ENCODE peak calls at places on chromosomes 5 and 9, in ten cellular contexts. H is lung; E is GM23248; Y is brain microvascular endothelial cell; V is cardiac muscle cell; Q is IMR-90; W is sigmoid colon; O is fibroblast of lung; N is effector memory CD4-positive, alpha-beta T cell; K is pancreas. Z is an unnamed sample.

GRCh38 chr5:178473858-178474257 is 116.3 kb downstream of the COL23A1 start:
- DNase-seq in H (no peak), E (no peak), Y (no peak), V (no peak), Q (no peak), W (no peak), O (no peak), N (no peak), K (no peak), Z (no peak)

GRCh38 chr5:132277971-132278964 is 15.9 kb upstream of the SLC22A4 start:
- DNase-seq in H (no peak), E (no peak), Y (no peak), V (no peak), Q (no peak), W (peak; percentile 45), O (no peak), N (no peak), K (peak; percentile 29), Z (no peak)

GRCh38 chr9:89304479-89305188 is 6.4 kb upstream of the CKS2 start:
- DNase-seq in H (no peak), E (no peak), Y (no peak), V (peak; percentile 70), Q (no peak), W (no peak), O (no peak), N (no peak), K (no peak), Z (no peak)

GRCh38 chr5:154478224-154478565 is at the start of gene HAND1:
- DNase-seq in H (peak; percentile 49), E (peak; percentile 38), Y (no peak), V (no peak), Q (no peak), W (peak; percentile 98), O (no peak), N (no peak), K (peak; percentile 77), Z (no peak)

GRCh38 chr9:95891067-95891466 is 15.6 kb downstream of the ERCC6L2 start:
- DNase-seq in H (no peak), E (no peak), Y (no peak), V (no peak), Q (no peak), W (no peak), O (no peak), N (no peak), K (no peak), Z (no peak)

GRCh38 chr5:11904270-11904906 is at the start of gene CTNND2:
- DNase-seq in H (peak; percentile 37), E (peak; percentile 30), Y (no peak), V (peak; percentile 5), Q (no peak), W (no peak), O (peak; percentile 77), N (no peak), K (peak; percentile 88), Z (no peak)

GRCh38 chr5:173793677-173794570 is 94.2 kb upstream of the CPEB4 start:
- DNase-seq in H (no peak), E (no peak), Y (no peak), V (no peak), Q (no peak), W (no peak), O (no peak), N (no peak), K (no peak), Z (no peak)

GRCh38 chr9:93223241-93224180 is 39.6 kb downstream of the WNK2 start:
- DNase-seq in H (no peak), E (peak; percentile 82), Y (peak; percentile 41), V (peak; percentile 54), Q (peak; percentile 63), W (no peak), O (peak; percentile 79), N (no peak), K (no peak), Z (peak; percentile 32)

GRCh38 chr9:128688501-128689292 is at the start of gene SET:
- DNase-seq in H (peak; percentile 90), E (peak; percentile 97), Y (peak; percentile 75), V (peak; percentile 98), Q (peak; percentile 90), W (peak; percentile 97), O (peak; percentile 87), N (peak; percentile 87), K (peak; percentile 97), Z (peak; percentile 53)

GRCh38 chr9:130186839-130187522 is 14.8 kb downstream of the NCS1 start:
- DNase-seq in H (peak; percentile 61), E (peak; percentile 89), Y (no peak), V (peak; percentile 48), Q (peak; percentile 55), W (peak; percentile 90), O (peak; percentile 61), N (no peak), K (peak; percentile 71), Z (peak; percentile 37)

GRCh38 chr5:119323630-119324000 is 32.2 kb upstream of the TNFAIP8 start:
- DNase-seq in H (no peak), E (peak; percentile 44), Y (no peak), V (peak; percentile 45), Q (peak; percentile 61), W (no peak), O (peak; percentile 47), N (no peak), K (no peak), Z (no peak)

GRCh38 chr5:106154280-106154716 is 1516.4 kb downstream of the EFNA5 start:
- DNase-seq in H (no peak), E (no peak), Y (no peak), V (no peak), Q (no peak), W (peak; percentile 56), O (no peak), N (no peak), K (peak; percentile 47), Z (no peak)

GRCh38 chr5:58208674-58209073 is 251.2 kb downstream of the PLK2 start:
- DNase-seq in H (no peak), E (no peak), Y (no peak), V (no peak), Q (no peak), W (no peak), O (no peak), N (no peak), K (no peak), Z (no peak)

GRCh38 chr5:55232194-55232984 is 1.0 kb downstream of the CCNO start:
- DNase-seq in H (no peak), E (peak; percentile 59), Y (no peak), V (peak; percentile 9), Q (no peak), W (no peak), O (peak; percentile 13), N (no peak), K (peak; percentile 83), Z (no peak)

GRCh38 chr5:69451941-69452652 is 37.2 kb downstream of the MARVELD2 start:
- DNase-seq in H (no peak), E (no peak), Y (no peak), V (no peak), Q (no peak), W (no peak), O (no peak), N (no peak), K (no peak), Z (no peak)

GRCh38 chr5:141811287-141812155 is 66.7 kb downstream of the PCDH1 start:
- DNase-seq in H (no peak), E (peak; percentile 36), Y (no peak), V (no peak), Q (no peak), W (no peak), O (no peak), N (peak; percentile 3), K (peak; percentile 57), Z (no peak)
- H3K36me3 ChIP-seq in H (no peaks in the 10 kb centered on the region), E (no peaks in the 10 kb centered on the region), Y (no peaks in the 10 kb centered on the region), V (no peaks in the 10 kb centered on the region), Q (no peaks in the 10 kb centered on the region), W (no peaks in the 10 kb centered on the region), O (no peaks in the 10 kb centered on the region), N (no peaks in the 10 kb centered on the region), K (no peaks in the 10 kb centered on the region), Z (no peaks in the 10 kb centered on the region)

GRCh38 chr5:160108124-160108523 is 11.1 kb downstream of the PWWP2A start:
- DNase-seq in H (no peak), E (no peak), Y (no peak), V (no peak), Q (no peak), W (no peak), O (no peak), N (no peak), K (no peak), Z (no peak)
- H3K36me3 ChIP-seq in H (peaks cover 4% of the 10 kb centered on the region), E (peaks cover 5% of the 10 kb centered on the region), Y (peaks cover 32% of the 10 kb centered on the region), V (no peaks in the 10 kb centered on the region), Q (peaks cover 15% of the 10 kb centered on the region), W (peaks cover 11% of the 10 kb centered on the region), O (peaks cover 3% of the 10 kb centered on the region), N (peaks cover 24% of the 10 kb centered on the region), K (no peaks in the 10 kb centered on the region), Z (no peaks in the 10 kb centered on the region)

DNA sequence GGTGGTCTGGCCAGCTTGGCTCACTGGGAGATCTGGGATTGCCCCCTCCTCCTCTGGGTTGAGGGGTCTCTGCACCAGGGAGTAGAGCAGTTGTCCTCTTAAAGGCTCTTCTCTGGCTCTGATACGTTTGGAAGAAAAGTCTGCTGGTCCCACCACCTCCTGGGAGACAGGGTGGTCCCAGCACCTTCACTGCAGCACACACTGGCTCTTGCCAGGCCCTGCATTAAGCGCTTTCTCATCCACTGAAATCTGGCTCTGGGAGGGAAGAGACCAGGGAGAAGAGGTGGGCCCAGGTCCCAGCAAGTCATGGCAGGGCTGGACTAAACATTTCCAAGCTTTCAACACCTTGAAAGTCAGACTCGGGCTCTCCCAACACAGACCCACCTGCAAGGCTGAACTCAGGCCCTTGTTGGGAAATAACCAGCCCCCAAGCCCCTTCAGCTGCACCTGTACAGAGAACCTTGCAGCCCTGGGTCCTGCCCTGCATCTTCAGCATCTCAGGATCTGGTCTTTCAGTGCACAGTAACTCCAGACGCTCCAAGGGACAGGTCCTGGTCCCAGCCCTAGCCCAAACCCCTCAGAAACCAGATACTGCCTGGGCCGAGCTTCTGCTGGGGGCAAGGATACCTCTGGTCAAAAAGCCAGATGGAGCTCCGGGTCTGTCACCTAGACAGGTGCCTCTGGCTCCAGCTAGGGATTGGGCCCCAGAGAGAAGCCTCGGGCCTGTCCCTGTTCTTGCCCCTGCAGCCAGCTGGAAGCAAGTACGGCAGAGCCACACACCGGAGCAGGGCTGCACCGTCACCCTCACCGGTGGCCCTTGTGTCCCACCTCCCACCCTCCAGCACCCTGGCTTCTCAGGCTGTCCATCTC is 134.5 kb downstream of the DAB2IP start:
- DNase-seq in H (no peak), E (no peak), Y (no peak), V (no peak), Q (no peak), W (no peak), O (no peak), N (no peak), K (no peak), Z (no peak)
- H3K36me3 ChIP-seq in H (peaks cover 3% of the 10 kb centered on the region), E (no peaks in the 10 kb centered on the region), Y (peaks cover 19% of the 10 kb centered on the region), V (peaks cover 22% of the 10 kb centered on the region), Q (peaks cover 38% of the 10 kb centered on the region), W (peaks cover 30% of the 10 kb centered on the region), O (peaks cover 4% of the 10 kb centered on the region), N (no peaks in the 10 kb centered on the region), K (no peaks in the 10 kb centered on the region), Z (peaks cover 1% of the 10 kb centered on the region)

DNA sequence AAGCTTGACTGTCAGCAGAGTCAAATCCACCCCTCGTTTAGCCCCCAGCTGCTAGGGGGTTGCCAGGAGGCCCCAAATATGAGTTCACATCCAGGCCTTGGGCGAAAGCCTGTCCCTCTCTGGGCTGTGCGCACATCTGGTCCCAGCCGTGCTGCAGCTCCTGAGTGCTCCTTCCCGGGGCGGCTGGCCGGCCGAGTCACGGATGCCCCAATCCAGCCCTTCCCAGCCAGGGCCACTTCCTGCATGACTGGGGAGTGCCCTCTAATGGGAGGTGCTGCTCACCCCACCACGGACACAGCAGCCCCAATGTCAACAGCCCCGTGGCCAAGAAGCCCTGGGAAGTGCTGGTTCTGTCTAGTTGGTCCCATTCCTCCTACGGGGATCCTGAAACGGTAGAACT is 103.5 kb upstream of the FCN2 start:
- DNase-seq in H (no peak), E (no peak), Y (no peak), V (no peak), Q (no peak), W (no peak), O (no peak), N (no peak), K (no peak), Z (no peak)
- H3K36me3 ChIP-seq in H (no peaks in the 10 kb centered on the region), E (peaks cover 62% of the 10 kb centered on the region), Y (peaks cover 99% of the 10 kb centered on the region), V (no peaks in the 10 kb centered on the region), Q (peaks cover 85% of the 10 kb centered on the region), W (peaks cover 29% of the 10 kb centered on the region), O (peaks cover 54% of the 10 kb centered on the region), N (no peaks in the 10 kb centered on the region), K (no peaks in the 10 kb centered on the region), Z (no peaks in the 10 kb centered on the region)